ENCODE peak calls at places on chromosomes 12 and 14, in five cellular contexts. N, X, P, E and V are unnamed samples.

GRCh38 chr12:92779902-92780301 is 77.1 kb downstream of the PLEKHG7 start:
- DNase-seq in N (no peak), X (no peak), P (no peak), E (no peak), V (no peak)

GRCh38 chr14:88249266-88249665 is 73.8 kb downstream of the KCNK10 start:
- DNase-seq in N (no peak), X (no peak), P (no peak), E (no peak), V (no peak)

GRCh38 chr14:75906680-75907280 is 75.0 kb downstream of the TGFB3 start:
- DNase-seq in N (no peak), X (no peak), P (peak), E (peak), V (peak)

GRCh38 chr12:87687362-87687761 is 341.8 kb downstream of the C12orf50 start:
- DNase-seq in N (peak), X (no peak), P (peak), E (no peak), V (peak)

GRCh38 chr12:78725951-78726550 is 138.5 kb upstream of the SYT1 start:
- DNase-seq in N (no peak), X (no peak), P (no peak), E (peak), V (no peak)

GRCh38 chr12:4164591-4165558 is 108.7 kb upstream of the CCND2 start:
- DNase-seq in N (peak), X (peak), P (peak), E (peak), V (peak)

GRCh38 chr12:84910549-84911241 is 1.9 kb downstream of the SLC6A15 start:
- DNase-seq in N (peak), X (no peak), P (no peak), E (no peak), V (peak)

GRCh38 chr12:21248679-21249078 is 86.0 kb downstream of the SLCO1A2 start:
- DNase-seq in N (no peak), X (no peak), P (no peak), E (no peak), V (peak)

GRCh38 chr12:62640910-62641448 is 174.4 kb downstream of the MON2 start:
- DNase-seq in N (peak), X (no peak), P (no peak), E (no peak), V (peak)

GRCh38 chr14:69519701-69520100 is 35.2 kb downstream of the PLEKHD1 start:
- DNase-seq in N (no peak), X (no peak), P (no peak), E (no peak), V (no peak)

GRCh38 chr12:57793920-57794319 is 11.3 kb downstream of the TSFM start:
- DNase-seq in N (no peak), X (no peak), P (no peak), E (no peak), V (peak)

GRCh38 chr12:62146323-62146722 is 113.9 kb upstream of the USP15 start:
- DNase-seq in N (no peak), X (no peak), P (no peak), E (no peak), V (no peak)

GRCh38 chr12:130862161-130862560 is 9.7 kb upstream of the RAN start:
- DNase-seq in N (no peak), X (no peak), P (no peak), E (no peak), V (no peak)

GRCh38 chr14:103832046-103832445 is 15.3 kb downstream of the PPP1R13B start:
- DNase-seq in N (no peak), X (no peak), P (no peak), E (no peak), V (no peak)